ENCODE peak calls at places on chromosomes 16 and 17, in four cellular contexts. F is mesenchymal stem cell, N is H1, Y is H9. H is an unnamed sample.

GRCh38 chr16:56363781-56364565 is 61.4 kb downstream of the AMFR start:
- DNase-seq in F (no peak), N (no peak), Y (no peak), H (no peak)

GRCh38 chr17:15261063-15261817 is 3.9 kb downstream of the PMP22 start:
- DNase-seq in F (peak; percentile 80), N (no peak), Y (peak; percentile 75), H (peak; percentile 60)

GRCh38 chr17:32859857-32860525 is 16.9 kb downstream of the MYO1D start:
- DNase-seq in F (no peak), N (no peak), Y (no peak), H (no peak)

GRCh38 chr16:85659805-85660511 is 28.8 kb downstream of the GINS2 start:
- DNase-seq in F (peak; percentile 67), N (peak; percentile 57), Y (peak; percentile 85), H (peak; percentile 41)

GRCh38 chr17:48014603-48015037 is 23.0 kb downstream of the COPZ2 start:
- DNase-seq in F (no peak), N (no peak), Y (peak; percentile 40), H (no peak)

GRCh38 chr16:78183886-78184553 is 84.6 kb downstream of the WWOX start:
- DNase-seq in F (peak; percentile 20), N (no peak), Y (no peak), H (no peak)

GRCh38 chr17:4593021-4593797 is 8.9 kb downstream of the SMTNL2 start:
- DNase-seq in F (no peak), N (no peak), Y (no peak), H (no peak)

GRCh38 chr17:29273924-29274323 is 20.0 kb downstream of the NUFIP2 start:
- DNase-seq in F (no peak), N (no peak), Y (no peak), H (no peak)

GRCh38 chr17:6376901-6377300 is 58.0 kb downstream of the AIPL1 start:
- DNase-seq in F (no peak), N (no peak), Y (no peak), H (no peak)

GRCh38 chr17:65657251-65657828 is 95.9 kb upstream of the AXIN2 start:
- DNase-seq in F (no peak), N (no peak), Y (no peak), H (no peak)

GRCh38 chr16:25027281-25027680 is 12.1 kb upstream of the ARHGAP17 start:
- DNase-seq in F (no peak), N (no peak), Y (no peak), H (no peak)

GRCh38 chr17:69828087-69828486 is 246.9 kb upstream of the KCNJ16 start:
- DNase-seq in F (peak; percentile 81), N (no peak), Y (no peak), H (peak; percentile 69)

GRCh38 chr17:38591759-38592241 is 14.0 kb downstream of the SRCIN1 start:
- DNase-seq in F (no peak), N (no peak), Y (no peak), H (no peak)

DNA sequence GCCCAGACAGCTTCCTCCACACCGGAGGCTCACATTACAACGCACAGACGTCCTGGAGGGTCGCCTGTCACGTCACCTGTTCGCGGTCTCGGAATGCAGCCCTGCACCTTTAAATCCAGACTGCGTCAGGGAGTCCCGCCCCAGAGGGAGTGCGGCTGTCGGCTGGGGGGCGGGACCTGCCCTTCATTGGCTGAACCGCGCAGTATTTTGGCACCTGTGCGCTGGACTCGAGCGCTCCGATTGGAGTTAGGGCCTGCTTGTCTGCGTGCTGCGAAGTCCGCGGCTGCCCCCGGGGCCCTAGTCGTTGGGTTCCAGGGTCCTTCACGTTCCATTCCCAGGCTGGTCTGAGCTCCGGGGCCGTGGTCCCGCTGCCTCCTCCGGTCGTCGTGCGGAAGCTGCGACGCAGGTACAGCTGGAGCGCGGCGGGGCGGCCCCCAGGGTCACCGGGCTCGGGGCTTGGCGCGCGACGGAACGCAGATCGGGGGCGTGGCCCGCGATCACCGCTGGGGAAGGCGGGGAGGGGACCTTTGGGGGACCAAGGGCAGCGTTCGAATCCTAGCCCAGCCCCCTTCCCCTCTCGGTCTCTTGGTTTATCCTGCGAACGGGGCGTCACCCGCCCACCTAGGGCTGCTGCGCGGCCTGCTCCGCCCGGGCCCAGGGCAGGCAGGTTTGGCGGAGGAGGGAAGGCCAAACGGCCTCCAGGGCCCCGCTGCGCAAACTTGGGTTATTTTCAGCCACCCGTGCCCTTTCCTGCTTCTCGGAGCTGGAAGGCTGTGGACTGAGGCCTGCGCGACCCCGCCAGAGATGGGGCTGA is at the start of gene MIEF2:
- DNase-seq in F (peak; percentile 94), N (peak; percentile 94), Y (peak; percentile 100), H (peak; percentile 91)
- H3K23ac ChIP-seq in F (peak within 1 kb of the TSS; percentile 60), N (no peak within 1 kb of the TSS), Y (no peak within 1 kb of the TSS), H (peak within 1 kb of the TSS; percentile 86)

DNA sequence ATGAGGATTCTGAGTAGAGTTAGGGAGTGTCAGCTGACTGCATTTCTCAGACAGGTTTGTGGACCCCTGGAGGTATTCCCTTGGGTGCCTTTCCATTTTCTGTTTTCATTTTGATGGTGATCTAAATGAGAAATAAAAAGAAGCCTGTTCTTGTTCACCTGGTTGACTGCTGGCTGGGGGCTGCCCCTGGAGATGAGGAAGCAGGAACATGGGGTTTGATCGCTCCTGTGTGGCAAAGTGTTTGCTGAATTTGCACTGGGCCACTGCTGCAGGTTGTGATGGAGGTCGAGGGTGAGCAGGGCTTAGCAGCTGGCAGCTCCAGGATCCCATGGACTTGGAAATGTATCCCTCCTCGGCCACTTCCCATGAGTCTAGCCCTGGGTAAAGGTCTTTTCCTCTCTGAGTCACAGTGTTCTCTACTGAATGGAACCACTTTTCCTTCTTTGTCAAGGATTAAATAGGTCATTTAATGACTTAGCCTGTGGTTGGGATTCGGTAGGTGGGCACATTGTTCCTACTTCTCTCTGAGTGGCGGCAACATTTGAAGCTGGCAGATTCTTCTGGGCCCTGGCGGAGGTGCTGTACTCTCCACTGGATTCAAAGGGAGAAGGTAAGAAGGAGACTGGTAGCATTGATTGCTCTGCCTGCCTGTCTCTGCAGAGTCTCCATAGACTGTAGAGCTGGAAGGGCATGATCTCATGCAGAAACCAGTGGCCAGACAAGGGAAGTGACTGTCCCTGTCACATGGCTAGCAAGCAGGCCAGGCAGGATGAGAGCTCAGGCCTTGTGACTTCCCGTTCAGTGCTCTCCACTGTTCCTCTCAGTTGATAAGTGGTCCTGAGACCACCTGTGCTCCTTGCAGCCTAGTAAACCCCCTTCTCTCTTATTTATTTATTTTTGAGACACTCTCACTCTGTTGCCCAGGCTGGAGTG is 17.9 kb downstream of the SNX29 start:
- DNase-seq in F (peak; percentile 51), N (no peak), Y (no peak), H (peak; percentile 28)
- H3K23ac ChIP-seq in F (no peak overlapping the region), N (no peak overlapping the region), Y (no peak overlapping the region), H (peak overlapping the region; percentile 4)

DNA sequence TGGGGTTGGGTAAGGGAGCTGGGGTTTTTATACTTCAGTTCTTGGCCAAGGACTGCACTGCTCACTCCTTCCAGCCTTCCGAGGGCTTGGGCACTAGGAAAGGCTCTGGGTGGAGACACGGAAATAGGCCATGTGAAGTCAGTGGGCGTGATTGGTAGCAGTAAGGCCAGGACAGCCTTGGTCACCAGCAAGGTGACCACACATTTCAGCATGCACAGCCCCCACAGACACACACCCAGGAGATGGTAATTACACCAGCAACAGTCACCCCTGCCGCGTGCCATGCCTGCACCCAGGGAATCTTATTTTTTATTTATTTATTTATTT is 252.5 kb downstream of the SEC14L1 start:
- DNase-seq in F (no peak), N (no peak), Y (no peak), H (no peak)
- H3K23ac ChIP-seq in F (no peak overlapping the region), N (no peak overlapping the region), Y (no peak overlapping the region), H (peak overlapping the region; percentile 92)

GRCh38 chr16:2025878-2026460 is 733 bp upstream of the NHERF2 start:
- DNase-seq in F (no peak), N (no peak), Y (no peak), H (no peak)
- H3K23ac ChIP-seq in F (peak overlapping the region; percentile 47), N (no peak overlapping the region), Y (no peak overlapping the region), H (no peak overlapping the region)

DNA sequence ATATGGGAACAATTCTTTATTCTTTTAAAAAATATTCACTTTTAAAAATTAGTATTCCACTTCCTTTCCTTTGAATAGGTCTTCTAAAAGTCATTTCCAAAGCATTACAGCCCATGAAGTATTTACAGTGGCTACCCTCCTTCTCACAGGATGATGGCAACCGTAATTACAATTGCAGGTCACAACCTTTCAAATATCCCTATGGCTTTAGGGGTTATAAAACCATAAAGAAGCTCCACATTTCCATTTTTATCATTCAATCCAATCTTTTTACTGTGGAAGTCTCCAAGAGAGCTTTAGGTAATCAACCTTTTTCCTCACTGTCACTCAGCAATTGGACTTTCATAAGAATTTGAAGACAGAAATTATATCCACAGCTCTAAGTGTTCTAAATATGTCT is 488.9 kb upstream of the CA10 start:
- DNase-seq in F (no peak), N (no peak), Y (no peak), H (no peak)
- H3K23ac ChIP-seq in F (no peak overlapping the region), N (no peak overlapping the region), Y (no peak overlapping the region), H (no peak overlapping the region)

GRCh38 chr17:49789278-49789578 is 747 bp downstream of the KAT7 start:
- DNase-seq in F (no peak), N (no peak), Y (no peak), H (no peak)
- H3K23ac ChIP-seq in F (no peak overlapping the region), N (no peak overlapping the region), Y (no peak overlapping the region), H (no peak overlapping the region)

GRCh38 chr17:74936470-74936799 is 737 bp downstream of the OTOP3 start:
- DNase-seq in F (no peak), N (no peak), Y (no peak), H (no peak)
- H3K23ac ChIP-seq in F (no peak overlapping the region), N (no peak overlapping the region), Y (no peak overlapping the region), H (no peak overlapping the region)

H was measured in IMR-90.